ENCODE peak calls at places on chromosome 7, in four cellular contexts. One of them, this sample, is unnamed.

GRCh38 chr7:3544202-3544601 is 243.2 kb downstream of the SDK1 start:
- DNase-seq in GM12878: no peak
- DNase-seq in H1: no peak
- DNase-seq in K562: no peak
- DNase-seq in this sample: no peak

GRCh38 chr7:26399309-26399610 is 107.6 kb downstream of the SNX10 start:
- DNase-seq in GM12878: no peak
- DNase-seq in H1: no peak
- DNase-seq in K562: no peak
- DNase-seq in this sample: peak

GRCh38 chr7:54967384-54967783 is 51.4 kb upstream of the EGFR start:
- DNase-seq in GM12878: no peak
- DNase-seq in H1: no peak
- DNase-seq in K562: no peak
- DNase-seq in this sample: no peak

GRCh38 chr7:128497405-128497804 is 20.9 kb downstream of the METTL2B start:
- DNase-seq in GM12878: no peak
- DNase-seq in H1: no peak
- DNase-seq in K562: no peak
- DNase-seq in this sample: no peak

GRCh38 chr7:114644455-114644854 is 229.8 kb downstream of the FOXP2 start:
- DNase-seq in GM12878: no peak
- DNase-seq in H1: no peak
- DNase-seq in K562: no peak
- DNase-seq in this sample: no peak

GRCh38 chr7:14242186-14242585 is 252.7 kb upstream of the ETV1 start:
- DNase-seq in GM12878: no peak
- DNase-seq in H1: no peak
- DNase-seq in K562: no peak
- DNase-seq in this sample: no peak

GRCh38 chr7:23184709-23185354 is 3.0 kb downstream of the NUP42 start:
- DNase-seq in GM12878: peak
- DNase-seq in H1: no peak
- DNase-seq in K562: peak
- DNase-seq in this sample: peak

GRCh38 chr7:109926738-109927137 is 1164.2 kb upstream of the LRRN3 start:
- DNase-seq in GM12878: no peak
- DNase-seq in H1: no peak
- DNase-seq in K562: no peak
- DNase-seq in this sample: peak

DNA sequence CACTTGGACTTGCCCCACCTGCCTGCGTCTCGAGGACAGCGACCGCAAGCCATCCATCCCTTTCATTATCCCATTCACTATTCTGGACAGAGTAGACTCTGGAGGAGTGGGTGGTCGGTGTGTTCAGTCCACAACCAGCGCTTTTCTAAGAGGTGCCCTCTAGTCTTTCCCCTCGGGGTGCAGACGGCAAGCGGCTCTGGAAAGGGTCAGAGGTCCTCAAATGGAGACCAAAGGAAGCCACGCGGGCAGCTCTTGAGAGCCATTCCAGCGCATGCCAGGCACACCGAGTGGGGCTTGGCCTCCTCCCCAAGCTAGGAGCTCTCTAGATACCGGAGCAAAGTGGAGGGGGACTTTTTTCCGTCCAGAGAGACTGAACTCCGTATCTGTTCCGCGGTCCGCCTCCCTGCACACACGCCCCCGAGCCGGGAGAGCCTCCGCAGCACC is 697 bp downstream of the GSDME start:
- DNase-seq in GM12878: no peak
- DNase-seq in H1: no peak
- DNase-seq in K562: no peak
- DNase-seq in this sample: no peak
- H3K9ac ChIP-seq in GM12878: peak
- H3K9ac ChIP-seq in H1: peak
- H3K9ac ChIP-seq in K562: no peak
- H3K9ac ChIP-seq in this sample: peak

GRCh38 chr7:45589061-45589460 is 14.9 kb downstream of the ADCY1 start:
- DNase-seq in GM12878: no peak
- DNase-seq in H1: no peak
- DNase-seq in K562: no peak
- DNase-seq in this sample: no peak
- TF ChIP-seq CTCF in GM12878: no peak
- TF ChIP-seq CTCF in H1: peak
- TF ChIP-seq CTCF in K562: peak
- TF ChIP-seq CTCF in this sample: no peak

GRCh38 chr7:6654113-6654841 is 17.2 kb downstream of the ZNF316 start:
- DNase-seq in GM12878: no peak
- DNase-seq in H1: no peak
- DNase-seq in K562: no peak
- DNase-seq in this sample: no peak

GRCh38 chr7:6655636-6656385 is 18.7 kb downstream of the ZNF316 start:
- DNase-seq in GM12878: no peak
- DNase-seq in H1: no peak
- DNase-seq in K562: no peak
- DNase-seq in this sample: peak

GRCh38 chr7:6658618-6659345 is 21.7 kb downstream of the ZNF316 start:
- DNase-seq in GM12878: no peak
- DNase-seq in H1: no peak
- DNase-seq in K562: no peak
- DNase-seq in this sample: peak

GRCh38 chr7:6654842-6655610 is 17.9 kb downstream of the ZNF316 start:
- DNase-seq in GM12878: no peak
- DNase-seq in H1: no peak
- DNase-seq in K562: no peak
- DNase-seq in this sample: peak

DNA sequence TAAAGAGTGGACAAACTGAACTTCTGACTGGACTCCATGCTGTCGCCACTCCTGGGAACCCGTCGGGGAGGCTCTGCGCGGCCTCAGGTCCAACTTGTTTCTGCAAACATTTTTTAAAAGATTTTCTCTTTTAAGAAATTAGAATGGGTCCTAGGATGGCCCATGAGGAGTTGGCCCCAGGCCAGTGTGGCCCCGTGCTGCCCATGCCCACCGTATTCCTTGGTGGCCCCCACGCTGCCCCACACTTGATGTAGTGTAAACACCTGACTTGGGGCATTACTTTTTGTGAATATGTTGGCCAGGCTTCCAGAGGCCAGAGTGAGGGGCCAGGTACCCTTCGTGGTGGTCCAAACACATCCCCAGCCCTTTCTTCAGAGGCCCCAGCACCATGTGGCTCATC is 19.3 kb downstream of the ZNF316 start:
- DNase-seq in GM12878: no peak
- DNase-seq in H1: no peak
- DNase-seq in K562: no peak
- DNase-seq in this sample: no peak
- TF ChIP-seq NRF1 in GM12878: no peak
- TF ChIP-seq NRF1 in H1: no peak
- TF ChIP-seq NRF1 in K562: no peak
- TF ChIP-seq NRF1 in this sample: no peak

GRCh38 chr7:43591551-43592180 is 8.8 kb downstream of the STK17A start:
- DNase-seq in GM12878: no peak
- DNase-seq in H1: no peak
- DNase-seq in K562: no peak
- DNase-seq in this sample: no peak

GRCh38 chr7:43592321-43592720 is 9.4 kb downstream of the STK17A start:
- DNase-seq in GM12878: no peak
- DNase-seq in H1: no peak
- DNase-seq in K562: no peak
- DNase-seq in this sample: no peak

GRCh38 chr7:43589728-43590127 is 6.8 kb downstream of the STK17A start:
- DNase-seq in GM12878: no peak
- DNase-seq in H1: no peak
- DNase-seq in K562: no peak
- DNase-seq in this sample: no peak

GRCh38 chr7:43589133-43589478 is 6.2 kb downstream of the STK17A start:
- DNase-seq in GM12878: no peak
- DNase-seq in H1: no peak
- DNase-seq in K562: no peak
- DNase-seq in this sample: no peak

GRCh38 chr7:43590862-43591550 is 8.1 kb downstream of the STK17A start:
- DNase-seq in GM12878: peak
- DNase-seq in H1: no peak
- DNase-seq in K562: no peak
- DNase-seq in this sample: no peak
- H3K9ac ChIP-seq in GM12878: peak
- H3K9ac ChIP-seq in H1: no peak
- H3K9ac ChIP-seq in K562: no peak
- H3K9ac ChIP-seq in this sample: no peak

DNA sequence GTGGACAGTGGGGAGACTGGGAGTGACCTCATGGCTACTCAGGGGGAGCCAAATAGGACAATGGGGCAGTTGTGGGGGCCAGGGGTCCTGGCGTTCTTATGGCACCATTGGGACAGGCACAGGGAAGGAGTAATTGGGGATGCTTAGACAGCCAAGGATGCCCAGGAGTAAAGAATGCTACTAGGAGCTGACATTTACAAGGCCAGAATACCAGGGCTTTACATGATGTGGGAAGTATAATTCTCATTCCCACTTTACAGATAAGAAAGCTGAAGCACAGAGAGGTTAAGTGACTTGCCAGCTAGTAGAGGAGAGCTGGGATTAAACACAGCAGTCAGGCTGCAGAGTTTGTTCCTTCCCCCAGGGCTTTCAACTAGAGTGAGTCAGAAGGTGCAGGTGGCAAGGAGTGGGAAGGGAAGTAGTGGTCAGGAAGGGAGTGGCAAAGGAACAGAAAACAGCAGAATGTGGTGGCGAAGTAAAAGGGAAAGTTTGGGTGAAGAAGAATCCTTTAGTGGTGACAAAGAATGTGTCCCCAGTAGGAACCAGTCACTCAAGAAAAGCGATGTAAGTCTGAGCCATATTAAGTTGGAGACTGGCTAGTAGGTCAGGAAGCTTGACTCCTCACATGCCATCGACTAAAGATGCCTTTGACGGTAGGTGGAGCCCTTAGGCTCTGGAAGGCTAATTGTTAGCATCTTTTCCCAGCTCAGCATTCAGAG is 32.8 kb downstream of the CPVL start:
- DNase-seq in GM12878: no peak
- DNase-seq in H1: peak
- DNase-seq in K562: no peak
- DNase-seq in this sample: no peak
- TF ChIP-seq CTCF in GM12878: no peak
- TF ChIP-seq CTCF in H1: peak
- TF ChIP-seq CTCF in K562: peak
- TF ChIP-seq CTCF in this sample: peak

DNA sequence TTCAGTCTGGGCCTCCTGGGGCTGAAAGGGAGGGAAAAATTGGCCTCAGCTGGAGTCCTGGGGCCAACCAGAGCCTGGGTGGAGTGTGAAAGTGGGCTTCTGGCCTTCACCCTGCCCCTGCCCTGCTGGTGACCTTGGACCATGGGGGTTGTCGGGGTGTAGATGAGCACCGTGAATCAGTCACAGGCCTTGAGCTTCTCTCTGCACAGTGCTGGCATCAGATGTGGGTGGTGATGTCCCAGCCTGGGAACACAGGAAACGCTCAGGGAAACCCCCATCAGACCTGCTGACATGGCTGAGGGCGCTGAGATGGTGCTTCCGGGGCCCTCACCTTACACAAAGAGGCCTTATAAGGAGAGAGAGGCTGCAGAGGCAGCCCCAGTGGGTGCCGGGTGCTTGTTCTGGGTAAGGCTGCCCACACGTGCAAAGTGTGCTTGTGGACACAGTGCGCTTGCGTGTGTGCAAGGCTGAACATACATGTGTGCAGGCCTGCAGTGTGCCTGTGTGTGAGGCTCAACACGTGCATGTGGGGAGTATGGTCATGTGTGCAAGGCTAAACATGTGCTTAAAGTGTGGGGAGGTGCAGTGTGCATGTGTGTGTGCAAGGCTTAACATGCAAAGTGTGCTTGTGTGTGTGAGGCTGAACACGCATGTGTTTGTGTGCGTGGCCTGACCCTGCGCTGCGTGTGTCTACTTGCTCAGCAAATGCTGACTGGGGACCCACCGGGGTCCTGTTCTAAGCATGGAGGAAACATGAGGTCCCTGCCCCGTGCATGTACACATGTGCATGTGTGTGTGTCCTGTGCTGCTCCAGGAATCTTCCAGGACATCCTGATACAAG is 6.5 kb downstream of the ARPC1B start:
- DNase-seq in GM12878: peak
- DNase-seq in H1: no peak
- DNase-seq in K562: no peak
- DNase-seq in this sample: peak
- TF ChIP-seq NRF1 in GM12878: peak
- TF ChIP-seq NRF1 in H1: no peak
- TF ChIP-seq NRF1 in K562: no peak
- TF ChIP-seq NRF1 in this sample: no peak

GRCh38 chr7:141287936-141288335 is 214.1 kb downstream of the TMEM178B start:
- DNase-seq in GM12878: no peak
- DNase-seq in H1: no peak
- DNase-seq in K562: no peak
- DNase-seq in this sample: no peak
- H3K9ac ChIP-seq in GM12878: no peak
- H3K9ac ChIP-seq in H1: no peak
- H3K9ac ChIP-seq in K562: no peak
- H3K9ac ChIP-seq in this sample: no peak